ENCODE peak calls at places on chromosome 19, in seven cellular contexts. H, F, R, Z, O, I and D are unnamed samples.

GRCh38 chr19:29674374-29675119 is 9.3 kb downstream of the PLEKHF1 start:
- DNase-seq in O (no peak), R (no peak), Z (no peak), H (no peak), I (no peak), F (no peak), D (no peak)

GRCh38 chr19:2922987-2923386 is 21.8 kb downstream of the ZNF77 start:
- DNase-seq in R (no peak), Z (no peak), I (no peak), O (no peak), F (no peak), H (peak; percentile 9), D (no peak)

GRCh38 chr19:35083678-35084077 is 31.9 kb upstream of the FXYD3 start:
- DNase-seq in F (no peak), I (no peak), Z (no peak), H (no peak), R (no peak), O (no peak), D (no peak)

GRCh38 chr19:40381321-40381720 is 8.7 kb downstream of the HIPK4 start:
- DNase-seq in O (no peak), H (no peak), F (no peak), R (no peak), I (no peak), Z (peak; percentile 68), D (no peak)

GRCh38 chr19:33346665-33347064 is 26.8 kb upstream of the CEBPG start:
- DNase-seq in H (no peak), Z (no peak), O (no peak), R (no peak), F (no peak), I (no peak), D (no peak)

GRCh38 chr19:1837625-1838105 is 10.6 kb downstream of the REXO1 start:
- DNase-seq in O (peak; percentile 53), R (peak; percentile 38), Z (peak; percentile 64), I (no peak), F (peak; percentile 35), H (no peak), D (no peak)

GRCh38 chr19:2529473-2529918 is 53.6 kb downstream of the GADD45B start:
- DNase-seq in F (no peak), R (peak; percentile 70), H (peak; percentile 96), O (peak; percentile 88), I (no peak), Z (peak; percentile 68), D (no peak)

GRCh38 chr19:1266116-1266817 is 2.9 kb upstream of the CIRBP start:
- DNase-seq in H (peak; percentile 78), Z (peak; percentile 65), O (peak; percentile 90), I (no peak), F (peak; percentile 90), R (peak; percentile 87), D (peak; percentile 86)

GRCh38 chr19:16085115-16085514 is 8.8 kb downstream of the TPM4 start:
- DNase-seq in I (no peak), R (peak; percentile 40), F (no peak), H (peak; percentile 66), O (no peak), Z (no peak), D (no peak)

GRCh38 chr19:32367948-32368536 is 22.6 kb downstream of the ZNF507 start:
- DNase-seq in O (no peak), H (no peak), I (no peak), R (no peak), F (no peak), Z (no peak), D (no peak)

GRCh38 chr19:2275588-2276428 is 6.2 kb downstream of the PEAK3 start:
- DNase-seq in F (peak; percentile 60), I (no peak), R (no peak), O (no peak), Z (no peak), H (no peak), D (peak; percentile 61)

GRCh38 chr19:30314805-30315155 is 57.4 kb upstream of the ZNF536 start:
- DNase-seq in Z (no peak), I (no peak), F (no peak), O (no peak), R (no peak), H (no peak), D (no peak)

GRCh38 chr19:2122982-2123381 is 26.3 kb downstream of the IZUMO4 start:
- DNase-seq in I (no peak), Z (no peak), R (no peak), F (no peak), O (no peak), H (no peak), D (no peak)

GRCh38 chr19:2511991-2512390 is 36.1 kb downstream of the GADD45B start:
- DNase-seq in H (no peak), R (no peak), O (no peak), F (no peak), I (no peak), Z (no peak), D (no peak)

GRCh38 chr19:54096642-54097106 is 3.9 kb downstream of the OSCAR start:
- DNase-seq in H (peak; percentile 17), R (peak; percentile 60), F (no peak), O (no peak), Z (peak; percentile 68), I (no peak), D (no peak)

GRCh38 chr19:58584498-58585441 is 11.6 kb upstream of the MZF1 start:
- DNase-seq in R (no peak), I (no peak), Z (no peak), H (no peak), F (no peak), O (no peak), D (no peak)

GRCh38 chr19:2016041-2016807 is 710 bp upstream of the BTBD2 start:
- DNase-seq in O (peak; percentile 87), H (peak; percentile 81), R (peak; percentile 90), F (peak; percentile 82), Z (peak; percentile 68), I (peak; percentile 68), D (peak; percentile 94)

GRCh38 chr19:4645718-4646117 is 6.4 kb downstream of the TNFAIP8L1 start:
- DNase-seq in O (no peak), Z (no peak), F (no peak), H (no peak), R (no peak), I (no peak), D (no peak)
- H3K27ac ChIP-seq in O (no peak overlapping the region), Z (no peak overlapping the region), F (no peak overlapping the region), H (no peak overlapping the region), R (no peak overlapping the region), I (no peak overlapping the region), D (no peak overlapping the region)

GRCh38 chr19:13143135-13143534 is 7.0 kb downstream of the STX10 start:
- DNase-seq in F (no peak), H (peak; percentile 82), I (no peak), R (peak; percentile 77), O (no peak), Z (no peak), D (no peak)
- H3K27ac ChIP-seq in F (no peak overlapping the region), H (no peak overlapping the region), I (no peak overlapping the region), R (no peak overlapping the region), O (peak overlapping the region; percentile 62), Z (peak overlapping the region; percentile 66), D (no peak overlapping the region)

GRCh38 chr19:42303876-42304275 is 1.5 kb upstream of the PAFAH1B3 start:
- DNase-seq in Z (no peak), H (no peak), F (no peak), I (no peak), R (no peak), O (no peak), D (no peak)

GRCh38 chr19:42303101-42303464 is 659 bp upstream of the PAFAH1B3 start:
- DNase-seq in O (no peak), Z (no peak), R (no peak), H (no peak), I (no peak), F (no peak), D (no peak)

GRCh38 chr19:42297034-42297433 is 4.9 kb upstream of the PRR19 start:
- DNase-seq in O (no peak), Z (no peak), H (no peak), F (no peak), I (no peak), R (no peak), D (no peak)

GRCh38 chr19:42306646-42307045 is 4.2 kb upstream of the PAFAH1B3 start:
- DNase-seq in I (no peak), O (no peak), R (no peak), Z (no peak), F (no peak), H (no peak), D (no peak)

DNA sequence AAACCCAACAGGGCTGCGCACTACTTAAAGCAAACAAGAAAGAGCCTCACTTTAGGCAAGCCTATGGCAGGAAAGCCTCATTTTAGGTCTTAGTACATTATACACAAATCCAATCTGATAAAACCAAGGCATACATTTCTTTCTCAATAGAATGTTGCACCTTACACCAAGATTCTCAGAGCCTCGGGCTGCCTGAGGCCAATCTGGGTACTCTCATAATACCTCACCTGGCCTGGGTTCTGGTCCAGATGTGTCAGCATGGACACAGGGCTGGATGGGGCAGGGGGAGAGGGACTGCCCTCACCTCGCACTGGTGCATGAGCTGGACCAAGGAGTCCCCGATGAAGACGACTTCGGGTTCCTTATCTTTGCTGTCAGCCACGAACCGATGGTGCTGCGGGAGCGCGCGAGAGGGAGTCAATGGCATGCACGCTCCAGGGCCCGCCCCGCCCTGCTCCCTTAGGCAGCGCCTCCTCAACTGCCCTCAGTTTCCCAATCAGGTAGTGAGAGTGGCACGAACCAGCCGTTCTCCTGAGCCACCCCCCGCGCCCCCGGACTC is at the start of gene PRR19:
- DNase-seq in F (no peak), O (no peak), Z (no peak), R (no peak), H (no peak), I (no peak), D (no peak)
- H3K27ac ChIP-seq in F (peak within 1 kb of the TSS; percentile 50), O (peak within 1 kb of the TSS; percentile 100), Z (peak within 1 kb of the TSS; percentile 85), R (peak within 1 kb of the TSS; percentile 57), H (peak within 1 kb of the TSS; percentile 45), I (no peak within 1 kb of the TSS), D (peak within 1 kb of the TSS; percentile 51)

GRCh38 chr19:10717054-10717355 is 874 bp upstream of the DNM2 start:
- DNase-seq in Z (no peak), I (no peak), R (no peak), F (no peak), O (no peak), H (no peak), D (no peak)
- H3K27ac ChIP-seq in Z (peak overlapping the region; percentile 63), I (peak overlapping the region; percentile 45), R (peak overlapping the region; percentile 45), F (peak overlapping the region; percentile 79), O (peak overlapping the region; percentile 66), H (peak overlapping the region; percentile 39), D (peak overlapping the region; percentile 31)

DNA sequence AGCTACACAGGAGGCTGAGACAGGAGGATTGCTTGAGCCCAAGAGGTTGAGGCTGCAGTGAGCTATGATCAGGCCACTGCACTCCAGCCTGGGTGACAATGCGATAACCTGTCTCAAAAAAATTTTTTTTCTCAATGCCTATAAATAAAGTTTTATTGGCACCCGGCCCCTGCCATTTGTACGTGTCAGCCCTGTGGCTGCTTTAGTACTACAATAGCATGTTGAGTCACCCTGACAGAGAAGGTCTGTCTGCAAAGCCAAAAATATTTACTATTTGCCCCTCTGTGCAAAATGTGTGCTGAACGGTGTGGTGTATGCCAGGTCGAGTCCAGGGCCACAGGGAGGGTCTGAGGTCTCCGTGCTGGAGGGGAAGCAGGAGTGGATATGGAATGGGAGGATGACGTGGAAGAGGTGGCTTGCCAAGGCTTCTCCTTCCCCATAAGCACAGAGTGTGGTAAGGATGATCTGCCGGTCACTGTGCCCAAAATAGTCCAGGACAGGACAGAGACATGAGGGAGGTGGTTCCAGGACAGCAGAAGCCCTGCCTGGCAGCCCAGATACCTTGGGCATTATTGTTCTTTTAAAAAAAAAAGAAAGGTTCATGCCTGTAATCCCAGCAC is 10.0 kb downstream of the NMRK2 start:
- DNase-seq in I (no peak), O (no peak), F (peak; percentile 60), Z (no peak), H (no peak), R (no peak), D (no peak)
- H3K27ac ChIP-seq in I (no peak overlapping the region), O (no peak overlapping the region), F (peak overlapping the region; percentile 84), Z (no peak overlapping the region), H (no peak overlapping the region), R (peak overlapping the region; percentile 39), D (no peak overlapping the region)